ENCODE peak calls at places on chromosome 16, in nine cellular contexts. D is neural crest cell; J is stimulated activated CD8-positive, alpha-beta memory T cell treated with anti-CD3 and anti-CD28 coated beads, Interleukin-12 subunit alpha, Interleukin-12 subunit beta, amount 100 ng/mL, for 1 hour; R is AG09319; O is erythroblast; C is A549; Z is kidney glomerular epithelial cell; S is AG10803; I is HEK293T. U is an unnamed sample.

GRCh38 chr16:15434425-15435215 is at the start of gene BMERB1:
- DNase-seq in D (peak; percentile 71), J (peak; percentile 20), R (peak; percentile 52), O (peak; percentile 57), C (peak; percentile 77), Z (peak; percentile 44), S (peak; percentile 77), I (peak; percentile 66), U (no peak)

GRCh38 chr16:80913397-80913796 is 93.3 kb downstream of the CMC2 start:
- DNase-seq in D (no peak), J (no peak), R (no peak), O (no peak), C (no peak), Z (no peak), S (no peak), I (no peak), U (no peak)

GRCh38 chr16:73028263-73028662 is 19.7 kb downstream of the ZFHX3 start:
- DNase-seq in D (no peak), J (no peak), R (no peak), O (no peak), C (no peak), Z (no peak), S (no peak), I (no peak), U (no peak)

GRCh38 chr16:4217246-4218131 is 24.4 kb downstream of the SRL start:
- DNase-seq in D (no peak), J (no peak), R (no peak), O (no peak), C (no peak), Z (no peak), S (no peak), I (peak; percentile 73), U (no peak)

GRCh38 chr16:70573451-70574121 is 50.0 kb downstream of the SF3B3 start:
- DNase-seq in D (no peak), J (no peak), R (peak; percentile 79), O (no peak), C (no peak), Z (peak; percentile 77), S (peak; percentile 91), I (no peak), U (no peak)

GRCh38 chr16:4580245-4580644 is 24.1 kb downstream of the C16orf96 start:
- DNase-seq in D (no peak), J (no peak), R (no peak), O (no peak), C (peak; percentile 48), Z (peak; percentile 53), S (peak; percentile 16), I (no peak), U (no peak)

GRCh38 chr16:70778901-70779309 is 22.1 kb downstream of the VAC14 start:
- DNase-seq in D (peak; percentile 57), J (no peak), R (peak; percentile 62), O (no peak), C (peak; percentile 87), Z (peak; percentile 42), S (peak; percentile 91), I (peak; percentile 66), U (peak; percentile 49)

GRCh38 chr16:88338896-88339295 is 43.9 kb upstream of the ZNF469 start:
- DNase-seq in D (no peak), J (no peak), R (no peak), O (no peak), C (no peak), Z (no peak), S (no peak), I (no peak), U (no peak)

GRCh38 chr16:68079616-68080344 is 5.4 kb upstream of the NFATC3 start:
- DNase-seq in D (no peak), J (peak; percentile 58), R (no peak), O (peak; percentile 91), C (no peak), Z (peak; percentile 12), S (no peak), I (no peak), U (no peak)

GRCh38 chr16:87501117-87501516 is 8.3 kb upstream of the ZCCHC14 start:
- DNase-seq in D (no peak), J (no peak), R (no peak), O (no peak), C (no peak), Z (no peak), S (no peak), I (no peak), U (no peak)

GRCh38 chr16:54052271-54052670 is 234.3 kb downstream of the IRX3 start:
- DNase-seq in D (no peak), J (no peak), R (no peak), O (no peak), C (no peak), Z (no peak), S (no peak), I (no peak), U (no peak)

GRCh38 chr16:66895697-66895995 is 15.3 kb downstream of the PDP2 start:
- DNase-seq in D (no peak), J (no peak), R (no peak), O (no peak), C (no peak), Z (no peak), S (no peak), I (no peak), U (no peak)

GRCh38 chr16:57704905-57705852 is 10.6 kb downstream of the DRC7 start:
- DNase-seq in D (no peak), J (no peak), R (no peak), O (no peak), C (no peak), Z (no peak), S (no peak), I (no peak), U (no peak)

GRCh38 chr16:71746442-71747046 is 22.0 kb upstream of the PHLPP2 start:
- DNase-seq in D (no peak), J (peak; percentile 8), R (no peak), O (peak; percentile 68), C (peak; percentile 69), Z (peak; percentile 0), S (peak; percentile 50), I (peak; percentile 59), U (peak; percentile 47)

GRCh38 chr16:87505834-87506233 is 13.0 kb upstream of the ZCCHC14 start:
- DNase-seq in D (no peak), J (no peak), R (no peak), O (no peak), C (no peak), Z (no peak), S (no peak), I (no peak), U (no peak)

GRCh38 chr16:75087040-75087979 is 29.3 kb downstream of the LDHD start:
- DNase-seq in D (no peak), J (no peak), R (peak; percentile 31), O (peak; percentile 94), C (no peak), Z (no peak), S (peak; percentile 84), I (no peak), U (no peak)

GRCh38 chr16:79287424-79287917 is 313.1 kb downstream of the MAF start:
- DNase-seq in D (no peak), J (no peak), R (no peak), O (no peak), C (no peak), Z (no peak), S (no peak), I (no peak), U (no peak)

GRCh38 chr16:1526608-1527555 is 6.6 kb upstream of the TMEM204 start:
- DNase-seq in D (no peak), J (no peak), R (no peak), O (no peak), C (no peak), Z (no peak), S (no peak), I (no peak), U (no peak)

GRCh38 chr16:29848420-29849297 is 14.4 kb downstream of the CDIPT start:
- DNase-seq in D (peak; percentile 61), J (peak; percentile 67), R (no peak), O (peak; percentile 71), C (peak; percentile 77), Z (peak; percentile 11), S (peak; percentile 60), I (peak; percentile 93), U (peak; percentile 80)